ENCODE peak calls at places on chromosomes 4 and X, in four cellular contexts. E is AG04449, N is astrocyte of the cerebellum, A is GM10248. D is an unnamed sample.

GRCh38 chrX:11589573-11590110 is 76.1 kb downstream of the ARHGAP6 start:
- DNase-seq in E (no peak), N (no peak), A (no peak), D (no peak)

GRCh38 chrX:17377047-17377692 is 2.2 kb downstream of the NHS start:
- DNase-seq in E (no peak), N (no peak), A (no peak), D (peak)

GRCh38 chr4:82744284-82744963 is 54.2 kb downstream of the SCD5 start:
- DNase-seq in E (no peak), N (no peak), A (no peak), D (peak)

GRCh38 chrX:39850630-39851152 is 247.1 kb downstream of the BCOR start:
- DNase-seq in E (no peak), N (no peak), A (no peak), D (no peak)

GRCh38 chr4:74921490-74921889 is 11.4 kb upstream of the PARM1 start:
- DNase-seq in E (no peak), N (no peak), A (no peak), D (no peak)

GRCh38 chr4:11194431-11194830 is 234.3 kb downstream of the HS3ST1 start:
- DNase-seq in E (no peak), N (peak), A (no peak), D (no peak)

GRCh38 chrX:96407043-96407442 is 277.6 kb upstream of the DIAPH2 start:
- DNase-seq in E (no peak), N (no peak), A (no peak), D (peak)

GRCh38 chr4:166140951-166141350 is 267.9 kb downstream of the TLL1 start:
- DNase-seq in E (no peak), N (no peak), A (no peak), D (no peak)

GRCh38 chr4:1171306-1172227 is 816 bp downstream of the SPON2 start:
- DNase-seq in E (no peak), N (no peak), A (peak), D (no peak)

GRCh38 chrX:68936186-68936585 is 107.4 kb downstream of the EFNB1 start:
- DNase-seq in E (no peak), N (no peak), A (no peak), D (no peak)

GRCh38 chrX:134548257-134548732 is 88.3 kb downstream of the HPRT1 start:
- DNase-seq in E (no peak), N (no peak), A (peak), D (no peak)

GRCh38 chrX:36908801-36909403 is 99.3 kb upstream of the FAM47C start:
- DNase-seq in E (no peak), N (peak), A (peak), D (no peak)

GRCh38 chr4:15988222-15988621 is 25.2 kb upstream of the FGFBP2 start:
- DNase-seq in E (no peak), N (no peak), A (no peak), D (no peak)

GRCh38 chr4:74789518-74789917 is 4.8 kb downstream of the BTC start:
- DNase-seq in E (no peak), N (no peak), A (no peak), D (no peak)

GRCh38 chr4:106038012-106038411 is 142.7 kb downstream of the NPNT start:
- DNase-seq in E (no peak), N (no peak), A (no peak), D (peak)

GRCh38 chr4:91758487-91758886 is 545.3 kb upstream of the GRID2 start:
- DNase-seq in E (no peak), N (peak), A (no peak), D (no peak)

GRCh38 chr4:48025005-48025404 is 8.4 kb downstream of the NIPAL1 start:
- DNase-seq in E (no peak), N (no peak), A (no peak), D (no peak)

GRCh38 chr4:5980436-5981155 is 37.6 kb downstream of the C4orf50 start:
- DNase-seq in E (no peak), N (no peak), A (no peak), D (no peak)

GRCh38 chr4:84814100-84814750 is 152.3 kb downstream of the WDFY3 start:
- DNase-seq in E (peak), N (peak), A (no peak), D (peak)

GRCh38 chrX:70033348-70033747 is 16.4 kb downstream of the AWAT2 start:
- DNase-seq in E (no peak), N (no peak), A (peak), D (peak)

GRCh38 chr4:120839974-120840751 is 82.4 kb downstream of the PRDM5 start:
- DNase-seq in E (no peak), N (no peak), A (no peak), D (no peak)

GRCh38 chrX:118455013-118455412 is 40.6 kb upstream of the DOCK11 start:
- DNase-seq in E (no peak), N (no peak), A (no peak), D (no peak)

GRCh38 chrX:119427795-119428185 is 28.7 kb downstream of the SLC25A43 start:
- DNase-seq in E (no peak), N (no peak), A (no peak), D (no peak)

GRCh38 chr4:144402176-144402575 is 243.8 kb upstream of the HHIP start:
- DNase-seq in E (no peak), N (no peak), A (no peak), D (no peak)

GRCh38 chrX:140318306-140318705 is 186.6 kb downstream of the SOX3 start:
- DNase-seq in E (no peak), N (peak), A (no peak), D (no peak)

GRCh38 chrX:140317462-140317861 is 187.4 kb downstream of the SOX3 start:
- DNase-seq in E (no peak), N (no peak), A (no peak), D (no peak)
- TF ChIP-seq CTCF in E (no peak), N (peak), A (no peak), D (no peak)

DNA sequence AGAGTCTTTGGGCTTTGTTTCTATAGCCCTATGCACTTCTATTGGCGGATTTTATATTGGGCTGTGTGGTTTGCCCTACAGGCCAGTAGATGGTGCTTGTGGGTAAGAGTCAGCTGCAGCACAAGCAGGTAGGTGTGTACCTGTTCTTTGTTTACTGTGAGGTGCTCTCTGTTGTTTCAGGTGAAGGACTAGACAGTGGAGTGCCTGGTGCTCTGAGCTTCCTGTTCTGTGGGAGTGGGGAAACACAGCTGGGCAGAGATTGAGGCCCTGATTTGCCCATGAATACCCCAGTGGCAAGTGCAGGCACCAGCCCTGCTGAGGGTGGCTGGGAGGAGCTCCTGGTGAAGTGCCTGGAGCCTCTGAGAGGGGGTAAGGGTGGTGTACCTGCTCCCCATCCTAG is 26.3 kb upstream of the UCP1 start:
- DNase-seq in E (no peak), N (no peak), A (peak), D (peak)
- TF ChIP-seq CTCF in E (no peak), N (peak), A (no peak), D (peak)

GRCh38 chrX:78199851-78200250 is 60.4 kb upstream of the TAF9B start:
- DNase-seq in E (no peak), N (no peak), A (peak), D (no peak)
- TF ChIP-seq CTCF in E (no peak), N (no peak), A (peak), D (no peak)

GRCh38 chr4:56435001-56435747 is at the start of gene PPAT:
- DNase-seq in E (peak), N (peak), A (peak), D (peak)
- TF ChIP-seq CTCF in E (peak), N (peak), A (peak), D (no peak)

DNA sequence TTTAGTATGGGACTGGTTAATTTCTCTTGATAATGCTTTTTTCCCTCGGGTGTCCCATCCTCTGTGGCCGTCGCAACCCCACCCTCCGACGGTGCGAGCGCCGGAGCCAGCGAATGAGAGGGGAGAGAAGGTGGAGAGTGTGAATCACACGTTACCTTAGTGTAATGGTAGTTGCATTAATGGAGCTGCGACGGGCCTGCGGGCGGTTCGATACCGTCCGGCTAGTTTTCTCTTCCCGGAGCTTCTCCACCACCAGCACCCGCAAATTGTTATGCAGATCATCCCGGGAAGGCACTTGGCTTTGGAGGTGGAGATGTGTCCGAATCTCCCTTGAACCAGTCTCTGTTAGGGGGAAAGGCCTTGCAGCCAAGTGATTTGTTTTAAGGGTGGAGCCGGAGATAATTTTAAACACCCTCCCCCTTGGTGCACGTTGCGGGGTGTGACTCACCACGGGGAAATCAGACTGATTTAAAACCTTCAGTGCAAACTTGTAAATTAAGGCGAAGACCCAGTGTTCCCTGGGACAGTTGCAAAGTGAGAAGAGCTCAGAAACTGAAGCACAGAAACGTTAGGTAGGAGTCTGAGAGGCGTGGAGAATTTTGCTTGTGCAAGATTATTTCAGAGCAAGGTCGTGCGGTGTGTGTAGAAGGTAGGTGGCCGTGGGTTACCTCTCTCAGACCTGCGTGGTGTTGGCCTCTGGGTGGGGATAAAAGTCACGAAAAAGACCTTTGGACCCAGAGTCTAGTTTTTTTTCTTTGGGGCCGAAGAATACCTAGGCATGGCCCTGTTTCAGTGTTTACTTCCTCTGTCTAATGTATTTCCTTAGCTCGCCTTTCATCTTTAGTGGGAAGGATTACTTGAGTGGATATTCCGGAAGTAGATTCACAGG is 1.3 kb downstream of the AFF1 start:
- DNase-seq in E (no peak), N (no peak), A (peak), D (peak)
- TF ChIP-seq CTCF in E (no peak), N (no peak), A (peak), D (no peak)

GRCh38 chr4:4831266-4831665 is 28.2 kb upstream of the MSX1 start:
- DNase-seq in E (no peak), N (no peak), A (no peak), D (no peak)
- TF ChIP-seq CTCF in E (no peak), N (no peak), A (no peak), D (no peak)

DNA sequence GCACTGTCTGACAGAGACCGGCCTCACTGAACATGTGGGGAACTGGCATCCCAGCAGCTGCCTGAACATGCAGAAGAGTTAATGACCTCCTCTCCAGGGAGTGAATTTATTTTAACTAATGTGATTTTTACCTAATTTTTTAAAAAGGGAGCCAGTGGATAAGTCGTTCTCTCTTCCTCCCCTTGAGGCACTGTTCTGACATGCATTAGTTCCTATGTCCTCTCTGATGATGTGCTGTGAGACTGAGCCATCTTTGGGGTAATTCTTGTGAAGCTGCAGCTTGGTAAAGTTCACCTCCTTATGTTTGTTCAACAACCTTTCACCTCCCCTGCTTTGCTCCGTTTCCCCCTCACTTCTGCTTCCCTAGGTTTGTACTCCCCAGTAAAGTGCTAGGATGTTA is 139.7 kb downstream of the COL25A1 start:
- DNase-seq in E (no peak), N (no peak), A (no peak), D (no peak)
- TF ChIP-seq CTCF in E (no peak), N (no peak), A (no peak), D (no peak)

GRCh38 chrX:24498181-24498580 is 33.1 kb downstream of the PDK3 start:
- DNase-seq in E (no peak), N (peak), A (no peak), D (peak)
- TF ChIP-seq CTCF in E (peak), N (peak), A (no peak), D (no peak)

GRCh38 chr4:145936142-145937020 is 2.2 kb downstream of the ZNF827 start:
- DNase-seq in E (no peak), N (no peak), A (peak), D (peak)
- TF ChIP-seq CTCF in E (no peak), N (peak), A (peak), D (no peak)

GRCh38 chrX:6645216-6645615 is 110.3 kb upstream of the VCX3A start:
- DNase-seq in E (no peak), N (no peak), A (no peak), D (no peak)

GRCh38 chrX:6640727-6641126 is 105.8 kb upstream of the VCX3A start:
- DNase-seq in E (no peak), N (no peak), A (no peak), D (no peak)

DNA sequence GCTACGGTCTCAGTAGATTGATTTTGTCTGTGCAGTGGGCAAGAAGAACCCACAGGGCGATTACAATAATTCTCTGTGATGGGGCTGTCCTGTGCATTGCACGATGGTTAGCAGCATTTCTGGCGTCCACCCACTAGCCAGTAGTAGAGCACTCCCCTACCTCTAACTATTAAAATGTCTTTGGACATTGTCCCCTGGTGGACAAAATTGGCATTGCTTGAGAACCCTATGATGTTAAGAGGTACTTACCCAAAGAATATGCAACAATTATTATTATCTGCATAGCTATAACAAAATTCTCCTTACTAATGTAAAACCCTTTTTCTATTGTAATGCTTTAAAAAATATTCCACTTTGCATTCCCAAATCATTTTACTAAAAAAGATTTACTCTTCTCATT is 109.5 kb upstream of the VCX3A start:
- DNase-seq in E (no peak), N (no peak), A (no peak), D (no peak)
- TF ChIP-seq CTCF in E (no peak), N (peak), A (no peak), D (no peak)

D was measured in Calu3.